ENCODE peak calls at places on chromosomes 16 and 17, in eight cellular contexts. One of them, this sample, is unnamed.

GRCh38 chr17:40474419-40475002 is 26.9 kb downstream of the TNS4 start:
- DNase-seq in cardiac muscle cell: peak; percentile 45
- DNase-seq in lower leg skin: no peak
- DNase-seq in stomach: no peak
- DNase-seq in WTC11: no peak
- DNase-seq in A673: no peak
- DNase-seq in coronary artery: no peak
- DNase-seq in keratinocyte: peak; percentile 55
- DNase-seq in this sample: no peak

GRCh38 chr16:49843758-49844157 is 12.2 kb downstream of the ZNF423 start:
- DNase-seq in lower leg skin: no peak
- DNase-seq in cardiac muscle cell: no peak
- DNase-seq in WTC11: no peak
- DNase-seq in stomach: no peak
- DNase-seq in A673: no peak
- DNase-seq in coronary artery: no peak
- DNase-seq in keratinocyte: no peak
- DNase-seq in this sample: no peak

GRCh38 chr17:81871387-81872120 is 417 bp upstream of the ARHGDIA start:
- DNase-seq in lower leg skin: peak; percentile 99
- DNase-seq in WTC11: peak; percentile 82
- DNase-seq in cardiac muscle cell: peak; percentile 69
- DNase-seq in coronary artery: peak; percentile 96
- DNase-seq in keratinocyte: no peak
- DNase-seq in stomach: peak; percentile 96
- DNase-seq in A673: peak; percentile 95
- DNase-seq in this sample: peak; percentile 95

GRCh38 chr17:61574542-61575351 is 16.3 kb downstream of the NACA2 start:
- DNase-seq in A673: peak; percentile 30
- DNase-seq in lower leg skin: no peak
- DNase-seq in WTC11: peak; percentile 41
- DNase-seq in stomach: no peak
- DNase-seq in keratinocyte: no peak
- DNase-seq in cardiac muscle cell: peak; percentile 54
- DNase-seq in coronary artery: no peak
- DNase-seq in this sample: no peak

GRCh38 chr17:30969989-30970680 is 704 bp upstream of the RNF135 start:
- DNase-seq in A673: peak; percentile 3
- DNase-seq in lower leg skin: peak; percentile 86
- DNase-seq in cardiac muscle cell: no peak
- DNase-seq in coronary artery: no peak
- DNase-seq in stomach: peak; percentile 26
- DNase-seq in WTC11: peak; percentile 22
- DNase-seq in keratinocyte: no peak
- DNase-seq in this sample: no peak

GRCh38 chr16:27708651-27709050 is 158.7 kb downstream of the KATNIP start:
- DNase-seq in A673: no peak
- DNase-seq in keratinocyte: no peak
- DNase-seq in cardiac muscle cell: no peak
- DNase-seq in coronary artery: no peak
- DNase-seq in WTC11: no peak
- DNase-seq in stomach: no peak
- DNase-seq in lower leg skin: peak; percentile 73
- DNase-seq in this sample: no peak

GRCh38 chr17:28563475-28563874 is 7.8 kb downstream of the PIGS start:
- DNase-seq in WTC11: no peak
- DNase-seq in coronary artery: no peak
- DNase-seq in lower leg skin: no peak
- DNase-seq in A673: no peak
- DNase-seq in stomach: no peak
- DNase-seq in keratinocyte: no peak
- DNase-seq in cardiac muscle cell: peak; percentile 74
- DNase-seq in this sample: no peak

GRCh38 chr16:75420987-75421819 is 12.1 kb downstream of the CFDP1 start:
- DNase-seq in cardiac muscle cell: peak; percentile 80
- DNase-seq in WTC11: peak; percentile 86
- DNase-seq in lower leg skin: peak; percentile 93
- DNase-seq in keratinocyte: no peak
- DNase-seq in stomach: peak; percentile 70
- DNase-seq in coronary artery: no peak
- DNase-seq in A673: peak; percentile 97
- DNase-seq in this sample: no peak

GRCh38 chr17:76271669-76272540 is 6.8 kb downstream of the UBALD2 start:
- DNase-seq in A673: no peak
- DNase-seq in stomach: peak; percentile 58
- DNase-seq in lower leg skin: peak; percentile 88
- DNase-seq in keratinocyte: no peak
- DNase-seq in coronary artery: no peak
- DNase-seq in cardiac muscle cell: no peak
- DNase-seq in WTC11: peak; percentile 45
- DNase-seq in this sample: no peak

GRCh38 chr17:81478119-81478518 is 34.5 kb downstream of the ACTG1 start:
- DNase-seq in keratinocyte: no peak
- DNase-seq in lower leg skin: no peak
- DNase-seq in coronary artery: no peak
- DNase-seq in WTC11: no peak
- DNase-seq in A673: no peak
- DNase-seq in stomach: no peak
- DNase-seq in cardiac muscle cell: no peak
- DNase-seq in this sample: no peak

GRCh38 chr17:64133546-64134215 is 3.7 kb upstream of the ERN1 start:
- DNase-seq in A673: peak; percentile 81
- DNase-seq in WTC11: no peak
- DNase-seq in coronary artery: no peak
- DNase-seq in stomach: no peak
- DNase-seq in keratinocyte: no peak
- DNase-seq in lower leg skin: peak; percentile 79
- DNase-seq in cardiac muscle cell: peak; percentile 70
- DNase-seq in this sample: peak; percentile 50

GRCh38 chr17:16653367-16654041 is at the start of gene ZNF624:
- DNase-seq in stomach: peak; percentile 98
- DNase-seq in lower leg skin: peak; percentile 99
- DNase-seq in keratinocyte: peak; percentile 45
- DNase-seq in A673: peak; percentile 96
- DNase-seq in coronary artery: peak; percentile 94
- DNase-seq in cardiac muscle cell: peak; percentile 98
- DNase-seq in WTC11: peak; percentile 97
- DNase-seq in this sample: peak; percentile 58

GRCh38 chr17:8935194-8935593 is 30.3 kb downstream of the PIK3R5 start:
- DNase-seq in lower leg skin: no peak
- DNase-seq in stomach: no peak
- DNase-seq in coronary artery: no peak
- DNase-seq in A673: no peak
- DNase-seq in WTC11: no peak
- DNase-seq in keratinocyte: no peak
- DNase-seq in cardiac muscle cell: no peak
- DNase-seq in this sample: no peak

GRCh38 chr16:86073103-86073625 is 174.2 kb downstream of the IRF8 start:
- DNase-seq in coronary artery: no peak
- DNase-seq in cardiac muscle cell: no peak
- DNase-seq in keratinocyte: no peak
- DNase-seq in WTC11: no peak
- DNase-seq in lower leg skin: no peak
- DNase-seq in stomach: no peak
- DNase-seq in A673: no peak
- DNase-seq in this sample: no peak
- TF ChIP-seq CTCF in coronary artery: peak; percentile 15
- TF ChIP-seq CTCF in cardiac muscle cell: no peak
- TF ChIP-seq CTCF in keratinocyte: no peak
- TF ChIP-seq CTCF in WTC11: no peak
- TF ChIP-seq CTCF in lower leg skin: no peak
- TF ChIP-seq CTCF in stomach: no peak
- TF ChIP-seq CTCF in A673: no peak
- TF ChIP-seq CTCF in this sample: no peak

GRCh38 chr17:11922634-11923033 is 74.6 kb downstream of the ZNF18 start:
- DNase-seq in stomach: no peak
- DNase-seq in lower leg skin: no peak
- DNase-seq in coronary artery: no peak
- DNase-seq in cardiac muscle cell: no peak
- DNase-seq in A673: no peak
- DNase-seq in keratinocyte: no peak
- DNase-seq in WTC11: no peak
- DNase-seq in this sample: no peak
- TF ChIP-seq CTCF in stomach: no peak
- TF ChIP-seq CTCF in lower leg skin: no peak
- TF ChIP-seq CTCF in coronary artery: no peak
- TF ChIP-seq CTCF in cardiac muscle cell: no peak
- TF ChIP-seq CTCF in A673: no peak
- TF ChIP-seq CTCF in keratinocyte: no peak
- TF ChIP-seq CTCF in WTC11: no peak
- TF ChIP-seq CTCF in this sample: no peak

DNA sequence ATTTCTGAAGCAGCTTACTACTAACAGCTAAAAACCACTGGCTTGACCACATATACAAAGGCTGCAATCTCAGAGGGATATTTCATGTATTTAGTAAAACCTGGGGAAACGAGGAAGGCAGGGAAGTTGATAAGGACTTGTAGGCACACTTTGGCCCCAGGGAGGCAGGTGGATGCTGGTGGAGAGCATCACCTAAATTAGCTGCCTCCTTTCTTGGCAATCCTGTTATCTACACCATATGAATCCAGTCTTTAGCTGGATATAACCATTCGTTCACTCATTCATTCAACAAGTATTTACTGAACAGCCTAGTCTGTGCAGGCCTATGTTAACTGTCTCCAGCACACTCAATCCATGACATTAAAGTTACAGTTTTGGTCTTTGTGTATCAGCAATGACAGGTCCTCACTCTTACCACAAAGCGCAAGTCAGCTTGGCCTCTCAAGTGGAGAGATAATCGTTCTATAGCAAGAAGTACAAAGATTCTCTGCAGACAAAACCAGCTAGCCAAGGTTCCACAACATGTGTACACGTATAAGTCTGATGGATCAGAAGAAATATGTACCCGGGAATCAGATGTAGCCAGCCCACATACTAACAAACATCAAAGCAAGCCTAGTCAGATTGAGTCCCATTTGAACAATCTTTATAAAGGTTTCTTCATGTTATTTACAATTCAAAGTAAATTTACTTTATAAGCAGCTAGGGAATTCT is 10.8 kb downstream of the MRPS23 start:
- DNase-seq in WTC11: no peak
- DNase-seq in stomach: no peak
- DNase-seq in cardiac muscle cell: peak; percentile 11
- DNase-seq in A673: no peak
- DNase-seq in lower leg skin: peak; percentile 2
- DNase-seq in keratinocyte: no peak
- DNase-seq in coronary artery: no peak
- DNase-seq in this sample: no peak
- TF ChIP-seq CTCF in WTC11: no peak
- TF ChIP-seq CTCF in stomach: no peak
- TF ChIP-seq CTCF in cardiac muscle cell: no peak
- TF ChIP-seq CTCF in A673: no peak
- TF ChIP-seq CTCF in lower leg skin: no peak
- TF ChIP-seq CTCF in keratinocyte: no peak
- TF ChIP-seq CTCF in coronary artery: no peak
- TF ChIP-seq CTCF in this sample: no peak

DNA sequence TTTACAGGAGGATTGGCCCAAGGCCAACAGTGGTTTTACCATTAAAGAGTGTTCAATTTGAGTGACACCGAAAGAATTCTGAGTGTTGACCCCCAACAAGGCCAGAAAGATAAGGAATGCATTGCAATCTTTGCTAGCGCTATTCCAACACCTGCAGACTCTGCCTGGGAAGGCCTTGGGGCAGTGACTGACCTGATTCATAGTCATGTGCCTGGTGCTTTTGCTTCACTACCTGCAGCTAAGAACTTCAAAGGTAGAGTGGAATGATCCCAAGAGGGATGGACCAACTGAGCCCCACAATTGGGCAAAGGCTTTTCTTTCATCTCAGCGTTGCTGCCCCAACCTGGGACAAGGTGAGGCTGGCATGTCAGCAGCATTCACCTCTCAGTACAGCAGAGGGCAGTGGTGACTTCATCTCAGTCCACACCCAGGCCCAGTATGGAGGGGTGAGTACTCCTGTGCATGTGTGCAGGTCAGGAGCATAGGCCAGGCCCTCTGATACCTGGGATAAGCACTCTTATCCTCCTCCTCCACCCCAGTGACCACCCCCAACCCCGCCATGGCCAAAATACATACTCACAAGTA is 149.6 kb upstream of the GNAO1 start:
- DNase-seq in stomach: no peak
- DNase-seq in A673: peak; percentile 10
- DNase-seq in lower leg skin: no peak
- DNase-seq in keratinocyte: no peak
- DNase-seq in coronary artery: no peak
- DNase-seq in cardiac muscle cell: peak; percentile 73
- DNase-seq in WTC11: peak; percentile 71
- DNase-seq in this sample: peak; percentile 12
- TF ChIP-seq CTCF in stomach: no peak
- TF ChIP-seq CTCF in A673: peak; percentile 38
- TF ChIP-seq CTCF in lower leg skin: no peak
- TF ChIP-seq CTCF in keratinocyte: peak; percentile 60
- TF ChIP-seq CTCF in coronary artery: no peak
- TF ChIP-seq CTCF in cardiac muscle cell: no peak
- TF ChIP-seq CTCF in WTC11: peak; percentile 50
- TF ChIP-seq CTCF in this sample: peak; percentile 49

DNA sequence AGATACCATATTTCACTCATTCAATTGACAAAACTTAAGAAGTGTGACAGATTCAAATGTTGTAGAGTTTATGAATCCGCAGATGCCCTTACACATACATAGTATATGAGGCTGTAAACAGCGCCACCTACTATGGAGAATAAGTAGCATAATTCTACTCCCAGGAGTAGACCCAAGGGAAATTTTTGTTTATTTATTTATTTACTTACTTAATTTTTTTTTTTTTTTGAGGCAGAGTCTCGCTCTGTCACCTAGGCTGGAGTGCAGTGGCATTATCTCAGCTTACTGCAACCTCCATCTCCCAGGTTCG is 35.5 kb downstream of the GAN start:
- DNase-seq in WTC11: no peak
- DNase-seq in stomach: no peak
- DNase-seq in keratinocyte: no peak
- DNase-seq in A673: no peak
- DNase-seq in cardiac muscle cell: peak; percentile 23
- DNase-seq in lower leg skin: no peak
- DNase-seq in coronary artery: no peak
- DNase-seq in this sample: no peak
- TF ChIP-seq CTCF in WTC11: no peak
- TF ChIP-seq CTCF in stomach: no peak
- TF ChIP-seq CTCF in keratinocyte: no peak
- TF ChIP-seq CTCF in A673: peak; percentile 48
- TF ChIP-seq CTCF in cardiac muscle cell: peak; percentile 10
- TF ChIP-seq CTCF in lower leg skin: no peak
- TF ChIP-seq CTCF in coronary artery: no peak
- TF ChIP-seq CTCF in this sample: peak; percentile 11

GRCh38 chr17:48037036-48037881 is at the start of gene COPZ2:
- DNase-seq in lower leg skin: peak; percentile 92
- DNase-seq in WTC11: peak; percentile 55
- DNase-seq in stomach: peak; percentile 60
- DNase-seq in A673: peak; percentile 40
- DNase-seq in coronary artery: no peak
- DNase-seq in keratinocyte: no peak
- DNase-seq in cardiac muscle cell: peak; percentile 57
- DNase-seq in this sample: no peak
- TF ChIP-seq CTCF in lower leg skin: no peak
- TF ChIP-seq CTCF in WTC11: no peak
- TF ChIP-seq CTCF in stomach: peak; percentile 5
- TF ChIP-seq CTCF in A673: peak; percentile 64
- TF ChIP-seq CTCF in coronary artery: no peak
- TF ChIP-seq CTCF in keratinocyte: peak; percentile 67
- TF ChIP-seq CTCF in cardiac muscle cell: peak; percentile 63
- TF ChIP-seq CTCF in this sample: no peak

GRCh38 chr17:47660064-47660492 is 10.4 kb downstream of the KPNB1 start:
- DNase-seq in keratinocyte: no peak
- DNase-seq in WTC11: no peak
- DNase-seq in A673: no peak
- DNase-seq in coronary artery: no peak
- DNase-seq in stomach: no peak
- DNase-seq in cardiac muscle cell: no peak
- DNase-seq in lower leg skin: no peak
- DNase-seq in this sample: no peak
- TF ChIP-seq CTCF in keratinocyte: no peak
- TF ChIP-seq CTCF in WTC11: no peak
- TF ChIP-seq CTCF in A673: no peak
- TF ChIP-seq CTCF in coronary artery: no peak
- TF ChIP-seq CTCF in stomach: no peak
- TF ChIP-seq CTCF in cardiac muscle cell: no peak
- TF ChIP-seq CTCF in lower leg skin: no peak
- TF ChIP-seq CTCF in this sample: no peak